ENCODE peak calls at places on chromosomes 2 and 18, in four cellular contexts. One of them, this sample, is unnamed.

GRCh38 chr18:74544898-74545297 is 10.6 kb downstream of the CNDP1 start:
- DNase-seq in IMR-90: no peak
- DNase-seq in HCT116: no peak
- DNase-seq in GM23338: no peak
- DNase-seq in this sample: no peak

GRCh38 chr2:219369447-219369861 is 18.3 kb downstream of the DNPEP start:
- DNase-seq in IMR-90: peak; percentile 69
- DNase-seq in HCT116: no peak
- DNase-seq in GM23338: no peak
- DNase-seq in this sample: no peak

GRCh38 chr2:164599954-164600589 is 21.2 kb downstream of the GRB14 start:
- DNase-seq in IMR-90: peak; percentile 50
- DNase-seq in HCT116: peak; percentile 79
- DNase-seq in GM23338: peak; percentile 91
- DNase-seq in this sample: peak; percentile 86

GRCh38 chr18:55780591-55781071 is 192.6 kb upstream of the TCF4 start:
- DNase-seq in IMR-90: peak; percentile 48
- DNase-seq in HCT116: no peak
- DNase-seq in GM23338: no peak
- DNase-seq in this sample: peak; percentile 50

GRCh38 chr2:22355816-22356433 is 1029.1 kb upstream of the KLHL29 start:
- DNase-seq in IMR-90: peak; percentile 4
- DNase-seq in HCT116: no peak
- DNase-seq in GM23338: peak; percentile 64
- DNase-seq in this sample: peak; percentile 81

GRCh38 chr2:239700946-239701345 is 300.1 kb upstream of the HDAC4 start:
- DNase-seq in IMR-90: no peak
- DNase-seq in HCT116: no peak
- DNase-seq in GM23338: no peak
- DNase-seq in this sample: no peak

GRCh38 chr2:159130302-159130701 is 156.2 kb downstream of the WDSUB1 start:
- DNase-seq in IMR-90: no peak
- DNase-seq in HCT116: no peak
- DNase-seq in GM23338: no peak
- DNase-seq in this sample: no peak

GRCh38 chr18:35524236-35524635 is 26.5 kb upstream of the INO80C start:
- DNase-seq in IMR-90: no peak
- DNase-seq in HCT116: no peak
- DNase-seq in GM23338: no peak
- DNase-seq in this sample: no peak

GRCh38 chr2:198545411-198545810 is 741.0 kb downstream of the PLCL1 start:
- DNase-seq in IMR-90: peak; percentile 1
- DNase-seq in HCT116: no peak
- DNase-seq in GM23338: peak; percentile 30
- DNase-seq in this sample: no peak

GRCh38 chr2:64958556-64958955 is 30.6 kb upstream of the SLC1A4 start:
- DNase-seq in IMR-90: no peak
- DNase-seq in HCT116: no peak
- DNase-seq in GM23338: no peak
- DNase-seq in this sample: no peak

GRCh38 chr2:229141626-229142025 is 129.5 kb downstream of the PID1 start:
- DNase-seq in IMR-90: peak; percentile 41
- DNase-seq in HCT116: no peak
- DNase-seq in GM23338: no peak
- DNase-seq in this sample: no peak

GRCh38 chr2:160837416-160837815 is 322.8 kb upstream of the TANK start:
- DNase-seq in IMR-90: no peak
- DNase-seq in HCT116: no peak
- DNase-seq in GM23338: no peak
- DNase-seq in this sample: no peak

GRCh38 chr18:11163668-11164067 is 14.3 kb upstream of the PIEZO2 start:
- DNase-seq in IMR-90: peak; percentile 36
- DNase-seq in HCT116: no peak
- DNase-seq in GM23338: peak; percentile 75
- DNase-seq in this sample: no peak

GRCh38 chr2:8590940-8591339 is 90.9 kb upstream of the ID2 start:
- DNase-seq in IMR-90: no peak
- DNase-seq in HCT116: no peak
- DNase-seq in GM23338: no peak
- DNase-seq in this sample: no peak

GRCh38 chr2:151111599-151112278 is 149.9 kb downstream of the RBM43 start:
- DNase-seq in IMR-90: peak; percentile 93
- DNase-seq in HCT116: no peak
- DNase-seq in GM23338: peak; percentile 76
- DNase-seq in this sample: no peak

GRCh38 chr2:214706986-214707385 is 102.5 kb downstream of the BARD1 start:
- DNase-seq in IMR-90: peak; percentile 43
- DNase-seq in HCT116: no peak
- DNase-seq in GM23338: peak; percentile 65
- DNase-seq in this sample: no peak

GRCh38 chr2:54878182-54878581 is 154.7 kb downstream of the EML6 start:
- DNase-seq in IMR-90: no peak
- DNase-seq in HCT116: no peak
- DNase-seq in GM23338: peak; percentile 32
- DNase-seq in this sample: no peak

GRCh38 chr2:99695856-99696255 is 206.0 kb upstream of the REV1 start:
- DNase-seq in IMR-90: no peak
- DNase-seq in HCT116: no peak
- DNase-seq in GM23338: no peak
- DNase-seq in this sample: no peak

GRCh38 chr2:99697811-99698568 is 208.2 kb upstream of the REV1 start:
- DNase-seq in IMR-90: peak; percentile 98
- DNase-seq in HCT116: no peak
- DNase-seq in GM23338: no peak
- DNase-seq in this sample: no peak

GRCh38 chr2:99692785-99693184 is 203.0 kb upstream of the REV1 start:
- DNase-seq in IMR-90: no peak
- DNase-seq in HCT116: no peak
- DNase-seq in GM23338: peak; percentile 33
- DNase-seq in this sample: no peak

GRCh38 chr2:99694331-99694730 is 204.5 kb upstream of the REV1 start:
- DNase-seq in IMR-90: no peak
- DNase-seq in HCT116: no peak
- DNase-seq in GM23338: no peak
- DNase-seq in this sample: no peak

GRCh38 chr2:99695121-99695773 is 205.4 kb upstream of the REV1 start:
- DNase-seq in IMR-90: no peak
- DNase-seq in HCT116: no peak
- DNase-seq in GM23338: no peak
- DNase-seq in this sample: no peak
- H3K4me2 ChIP-seq in IMR-90: no peak overlapping the region
- H3K4me2 ChIP-seq in HCT116: no peak overlapping the region
- H3K4me2 ChIP-seq in GM23338: no peak overlapping the region
- H3K4me2 ChIP-seq in this sample: no peak overlapping the region

GRCh38 chr2:62198237-62198633 is 2.3 kb downstream of the B3GNT2 start:
- DNase-seq in IMR-90: no peak
- DNase-seq in HCT116: no peak
- DNase-seq in GM23338: no peak
- DNase-seq in this sample: peak; percentile 49

GRCh38 chr2:62196278-62196901 is 475 bp downstream of the B3GNT2 start:
- DNase-seq in IMR-90: no peak
- DNase-seq in HCT116: no peak
- DNase-seq in GM23338: peak; percentile 66
- DNase-seq in this sample: peak; percentile 85

GRCh38 chr2:62195421-62196277 is at the start of gene B3GNT2:
- DNase-seq in IMR-90: peak; percentile 57
- DNase-seq in HCT116: peak; percentile 19
- DNase-seq in GM23338: peak; percentile 88
- DNase-seq in this sample: peak; percentile 95

GRCh38 chr2:62197609-62198236 is 1.8 kb downstream of the B3GNT2 start:
- DNase-seq in IMR-90: no peak
- DNase-seq in HCT116: no peak
- DNase-seq in GM23338: peak; percentile 72
- DNase-seq in this sample: no peak

DNA sequence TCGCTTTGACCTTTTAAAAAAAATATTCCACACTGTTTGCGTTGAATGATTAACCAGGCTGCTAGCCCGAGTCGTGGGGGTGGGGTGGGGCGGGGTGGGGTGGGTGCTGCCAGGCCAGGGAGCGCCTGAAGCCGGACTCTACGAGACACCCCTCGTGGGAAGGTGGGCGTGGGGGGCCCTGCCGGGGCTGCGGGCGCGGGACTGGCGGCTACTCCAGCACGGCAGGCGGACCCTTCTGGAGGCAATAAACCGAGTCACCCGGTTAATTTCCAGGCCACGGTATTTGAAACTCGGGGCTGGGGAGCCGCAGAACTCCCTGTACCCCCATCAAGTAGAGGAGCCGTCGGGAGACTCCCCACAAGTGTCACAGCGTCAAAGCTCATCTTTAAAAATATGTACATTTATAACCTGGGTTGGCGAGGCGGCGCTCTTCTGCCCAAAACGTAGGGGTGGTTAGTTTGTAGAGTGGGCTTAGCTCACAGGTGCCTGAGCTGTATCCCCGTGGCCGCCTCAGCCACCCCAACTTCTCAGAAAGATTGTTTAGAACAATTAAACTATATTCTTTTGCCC is 1.2 kb downstream of the B3GNT2 start:
- DNase-seq in IMR-90: no peak
- DNase-seq in HCT116: no peak
- DNase-seq in GM23338: no peak
- DNase-seq in this sample: peak; percentile 66
- H4K20me1 ChIP-seq in IMR-90: peaks cover 20% of the 10 kb centered on the region
- H4K20me1 ChIP-seq in HCT116: peaks cover 19% of the 10 kb centered on the region
- H4K20me1 ChIP-seq in GM23338: peaks cover 49% of the 10 kb centered on the region
- H4K20me1 ChIP-seq in this sample: peaks cover 51% of the 10 kb centered on the region

GRCh38 chr2:111698089-111698488 is 185.9 kb downstream of the ANAPC1 start:
- DNase-seq in IMR-90: no peak
- DNase-seq in HCT116: no peak
- DNase-seq in GM23338: no peak
- DNase-seq in this sample: no peak
- H3K4me2 ChIP-seq in IMR-90: no peak overlapping the region
- H3K4me2 ChIP-seq in HCT116: peak overlapping the region; percentile 80
- H3K4me2 ChIP-seq in GM23338: no peak overlapping the region
- H3K4me2 ChIP-seq in this sample: no peak overlapping the region

DNA sequence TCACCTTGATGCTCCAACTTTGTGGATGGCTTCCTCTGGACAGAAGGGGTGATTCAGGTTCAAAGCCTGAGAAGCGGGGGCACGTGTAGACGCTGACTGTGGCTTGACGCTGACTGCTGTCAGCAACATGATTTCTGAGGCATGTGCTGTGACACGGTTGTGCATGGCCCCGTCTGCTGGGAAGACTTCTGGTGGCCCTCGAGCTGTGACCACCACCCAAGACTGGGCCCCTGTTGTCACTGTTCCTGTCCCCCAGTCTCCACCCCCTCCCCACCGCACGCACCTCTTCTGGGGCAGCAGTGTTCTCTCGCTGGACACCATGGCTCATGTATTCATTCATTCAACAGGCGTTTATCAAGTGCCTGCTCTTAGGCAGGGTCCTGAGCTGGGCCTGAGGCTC is 245.0 kb downstream of the FAM210A start:
- DNase-seq in IMR-90: no peak
- DNase-seq in HCT116: no peak
- DNase-seq in GM23338: no peak
- DNase-seq in this sample: no peak
- H4K20me1 ChIP-seq in IMR-90: no peaks in the 10 kb centered on the region
- H4K20me1 ChIP-seq in HCT116: no peaks in the 10 kb centered on the region
- H4K20me1 ChIP-seq in GM23338: no peaks in the 10 kb centered on the region
- H4K20me1 ChIP-seq in this sample: no peaks in the 10 kb centered on the region

GRCh38 chr18:37334494-37335125 is 231.0 kb downstream of the CELF4 start:
- DNase-seq in IMR-90: peak; percentile 46
- DNase-seq in HCT116: no peak
- DNase-seq in GM23338: no peak
- DNase-seq in this sample: no peak
- H3K4me2 ChIP-seq in IMR-90: no peak overlapping the region
- H3K4me2 ChIP-seq in HCT116: no peak overlapping the region
- H3K4me2 ChIP-seq in GM23338: no peak overlapping the region
- H3K4me2 ChIP-seq in this sample: no peak overlapping the region

DNA sequence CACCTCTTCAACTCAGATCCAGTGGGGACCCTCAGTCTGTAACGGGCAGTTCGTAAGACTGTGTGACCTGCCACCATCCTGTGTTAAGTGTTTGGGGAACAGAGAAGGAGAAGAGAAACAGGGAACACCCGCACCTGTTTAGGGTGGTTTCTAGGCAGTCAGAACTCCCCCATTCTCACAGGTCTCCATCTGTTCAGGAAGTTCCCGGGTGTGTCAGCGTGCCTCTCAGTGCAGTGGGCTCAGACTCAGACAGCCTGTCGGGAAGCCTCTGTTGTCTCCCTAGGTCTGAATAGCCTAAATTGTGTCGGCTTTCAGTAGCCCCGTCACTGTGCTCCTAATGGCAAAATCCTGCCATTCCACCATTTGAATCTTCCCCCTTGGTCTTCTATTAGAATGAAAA is 256.6 kb downstream of the LOXHD1 start:
- DNase-seq in IMR-90: no peak
- DNase-seq in HCT116: no peak
- DNase-seq in GM23338: no peak
- DNase-seq in this sample: no peak
- H4K20me1 ChIP-seq in IMR-90: no peaks in the 10 kb centered on the region
- H4K20me1 ChIP-seq in HCT116: no peaks in the 10 kb centered on the region
- H4K20me1 ChIP-seq in GM23338: no peaks in the 10 kb centered on the region
- H4K20me1 ChIP-seq in this sample: no peaks in the 10 kb centered on the region

GRCh38 chr18:25348361-25349130 is 3.4 kb downstream of the ZNF521 start:
- DNase-seq in IMR-90: no peak
- DNase-seq in HCT116: no peak
- DNase-seq in GM23338: no peak
- DNase-seq in this sample: peak; percentile 2
- H3K4me2 ChIP-seq in IMR-90: peak overlapping the region; percentile 88
- H3K4me2 ChIP-seq in HCT116: no peak overlapping the region
- H3K4me2 ChIP-seq in GM23338: peak overlapping the region; percentile 94
- H3K4me2 ChIP-seq in this sample: no peak overlapping the region

GRCh38 chr2:42353792-42354429 is 7.1 kb downstream of the COX7A2L start:
- DNase-seq in IMR-90: no peak
- DNase-seq in HCT116: no peak
- DNase-seq in GM23338: no peak
- DNase-seq in this sample: no peak
- H4K20me1 ChIP-seq in IMR-90: peaks cover 50% of the 10 kb centered on the region
- H4K20me1 ChIP-seq in HCT116: peaks cover 8% of the 10 kb centered on the region
- H4K20me1 ChIP-seq in GM23338: peaks cover 19% of the 10 kb centered on the region
- H4K20me1 ChIP-seq in this sample: peaks cover 4% of the 10 kb centered on the region

GRCh38 chr18:72866901-72867701 is 686 bp downstream of the NETO1 start:
- DNase-seq in IMR-90: no peak
- DNase-seq in HCT116: no peak
- DNase-seq in GM23338: peak; percentile 60
- DNase-seq in this sample: no peak

GRCh38 chr18:72867721-72868665 is at the start of gene NETO1:
- DNase-seq in IMR-90: no peak
- DNase-seq in HCT116: no peak
- DNase-seq in GM23338: peak; percentile 72
- DNase-seq in this sample: no peak

GRCh38 chr18:72868666-72869661 is 1.2 kb upstream of the NETO1 start:
- DNase-seq in IMR-90: no peak
- DNase-seq in HCT116: no peak
- DNase-seq in GM23338: peak; percentile 50
- DNase-seq in this sample: no peak

GRCh38 chr18:72871091-72871490 is 3.3 kb upstream of the NETO1 start:
- DNase-seq in IMR-90: peak; percentile 6
- DNase-seq in HCT116: no peak
- DNase-seq in GM23338: no peak
- DNase-seq in this sample: no peak

DNA sequence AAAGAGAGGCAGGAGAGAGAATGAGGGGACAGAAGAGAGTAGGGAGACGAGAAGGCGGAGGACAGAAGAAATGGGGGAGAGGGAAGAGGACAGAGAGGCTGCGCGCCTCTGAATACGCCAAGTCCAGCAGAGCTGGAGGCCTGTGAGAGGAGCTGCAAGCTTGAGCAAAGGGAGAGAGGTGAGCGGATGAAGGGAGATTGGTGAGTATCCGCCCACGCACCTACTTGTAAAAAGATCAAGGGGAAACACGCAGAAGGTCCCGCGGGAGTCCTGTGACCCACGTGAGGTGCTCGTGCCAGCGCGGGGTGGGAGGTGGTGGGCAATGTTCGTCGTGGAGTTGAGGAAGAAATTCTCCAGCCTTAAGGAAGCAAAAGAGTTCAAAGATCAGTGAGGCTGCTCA is 2.0 kb upstream of the NETO1 start:
- DNase-seq in IMR-90: no peak
- DNase-seq in HCT116: no peak
- DNase-seq in GM23338: peak; percentile 52
- DNase-seq in this sample: no peak
- H3K4me2 ChIP-seq in IMR-90: no peak overlapping the region
- H3K4me2 ChIP-seq in HCT116: no peak overlapping the region
- H3K4me2 ChIP-seq in GM23338: peak overlapping the region; percentile 98
- H3K4me2 ChIP-seq in this sample: no peak overlapping the region

This sample was measured in Karpas-422.